ENCODE peak calls at places on chromosomes 12 and 14, in four cellular contexts. H is cardiac septum, Z is cardiac fibroblast, I is D341Med. X is an unnamed sample.

GRCh38 chr12:50618864-50619609 is 114.3 kb downstream of the DIP2B start:
- DNase-seq in H (no peak), I (no peak), Z (peak; percentile 53), X (no peak)

GRCh38 chr14:100076630-100077029 is 11.4 kb downstream of the EVL start:
- DNase-seq in Z (peak; percentile 80), I (no peak), H (no peak), X (peak; percentile 56)

GRCh38 chr14:105941226-105942166 is 415.1 kb downstream of the TMEM121 start:
- DNase-seq in Z (no peak), I (no peak), H (no peak), X (peak; percentile 77)

GRCh38 chr12:97545804-97546203 is 83.2 kb downstream of the RMST start:
- DNase-seq in Z (no peak), I (no peak), H (no peak), X (no peak)

GRCh38 chr14:22334627-22335026 is 254.4 kb downstream of the DAD1 start:
- DNase-seq in Z (no peak), I (no peak), H (no peak), X (no peak)

GRCh38 chr14:91047174-91047753 is 13.2 kb downstream of the RPS6KA5 start:
- DNase-seq in Z (peak; percentile 5), H (no peak), I (no peak), X (no peak)

GRCh38 chr12:94386422-94386821 is 73.2 kb downstream of the CEP83 start:
- DNase-seq in Z (peak; percentile 89), H (no peak), I (no peak), X (no peak)

GRCh38 chr12:19190292-19191031 is 60.9 kb downstream of the PLEKHA5 start:
- DNase-seq in H (no peak), Z (peak; percentile 79), I (no peak), X (no peak)

GRCh38 chr12:104387190-104387589 is 69.6 kb upstream of the CHST11 start:
- DNase-seq in H (no peak), Z (peak; percentile 65), I (no peak), X (no peak)

GRCh38 chr12:89574736-89575208 is 48.9 kb upstream of the POC1B start:
- DNase-seq in Z (peak; percentile 80), H (no peak), I (no peak), X (no peak)

GRCh38 chr14:61296707-61297502 is 15.8 kb upstream of the TMEM30B start:
- DNase-seq in Z (peak; percentile 71), H (no peak), I (peak; percentile 47), X (no peak)

GRCh38 chr14:35435177-35435576 is 30.6 kb upstream of the NFKBIA start:
- DNase-seq in I (no peak), Z (no peak), H (no peak), X (no peak)

GRCh38 chr12:53324113-53324778 is 2.8 kb upstream of the AAAS start:
- DNase-seq in I (no peak), H (peak; percentile 82), Z (no peak), X (no peak)

GRCh38 chr12:31896514-31897039 is 62.6 kb upstream of the RESF1 start:
- DNase-seq in I (no peak), Z (peak; percentile 94), H (no peak), X (no peak)

GRCh38 chr12:89417246-89417977 is 65.1 kb upstream of the DUSP6 start:
- DNase-seq in I (no peak), H (no peak), Z (peak; percentile 35), X (no peak)

GRCh38 chr14:68894123-68894522 is 85.0 kb downstream of the ACTN1 start:
- DNase-seq in I (no peak), Z (peak; percentile 89), H (no peak), X (no peak)

GRCh38 chr14:91063119-91063518 is 2.7 kb upstream of the RPS6KA5 start:
- DNase-seq in Z (peak; percentile 4), I (no peak), H (no peak), X (no peak)

GRCh38 chr14:76922599-76922998 is 96.4 kb downstream of the LRRC74A start:
- DNase-seq in I (no peak), H (no peak), Z (peak; percentile 47), X (no peak)

GRCh38 chr12:96514328-96514727 is 25.0 kb downstream of the CFAP54 start:
- DNase-seq in H (no peak), I (no peak), Z (peak; percentile 41), X (no peak)

GRCh38 chr14:74952697-74953484 is 2.5 kb downstream of the PGF start:
- DNase-seq in I (no peak), H (no peak), Z (no peak), X (no peak)

GRCh38 chr12:24025153-24025798 is 75.8 kb upstream of the SOX5 start:
- DNase-seq in I (peak; percentile 33), Z (no peak), H (no peak), X (no peak)

GRCh38 chr14:52352546-52352945 is 38.4 kb downstream of the PTGER2 start:
- DNase-seq in H (no peak), Z (no peak), I (no peak), X (no peak)

GRCh38 chr14:75578099-75578785 is at the start of gene FLVCR2:
- DNase-seq in I (peak; percentile 68), H (peak; percentile 93), Z (peak; percentile 87), X (no peak)

GRCh38 chr12:42961395-42961794 is 371.8 kb upstream of the PRICKLE1 start:
- DNase-seq in I (no peak), Z (peak; percentile 73), H (no peak), X (no peak)

GRCh38 chr12:46214668-46215429 is 54.0 kb downstream of the SLC38A1 start:
- DNase-seq in H (no peak), I (no peak), Z (no peak), X (no peak)

GRCh38 chr12:1644523-1645438 is 15.8 kb downstream of the WNT5B start:
- DNase-seq in Z (peak; percentile 84), I (peak; percentile 85), H (no peak), X (no peak)

GRCh38 chr12:53427905-53428594 is 4.4 kb downstream of the AMHR2 start:
- DNase-seq in Z (peak; percentile 33), H (no peak), I (no peak), X (no peak)

GRCh38 chr12:23376238-23376637 is 573.2 kb downstream of the SOX5 start:
- DNase-seq in Z (no peak), I (no peak), H (no peak), X (no peak)

GRCh38 chr12:65818454-65819382 is 5.6 kb upstream of the HMGA2 start:
- DNase-seq in I (no peak), Z (no peak), H (no peak), X (no peak)

GRCh38 chr12:121713257-121714155 is 954 bp downstream of the TMEM120B start:
- DNase-seq in H (no peak), I (peak; percentile 64), Z (peak; percentile 41), X (no peak)

GRCh38 chr12:41967668-41968649 is 176.7 kb downstream of the GXYLT1 start:
- DNase-seq in H (no peak), I (peak; percentile 57), Z (no peak), X (no peak)

GRCh38 chr14:74488788-74489397 is 4.2 kb downstream of the NPC2 start:
- DNase-seq in Z (peak; percentile 60), H (no peak), I (no peak), X (no peak)

X was measured in osteocyte.